ENCODE peak calls at places on chromosomes 16 and 17, in six cellular contexts. L, C, O, Q, B and M are unnamed samples.

GRCh38 chr16:64478258-64478906 is 643.5 kb downstream of the CDH11 start:
- DNase-seq in C (no peak), L (no peak), Q (no peak), B (no peak), O (no peak), M (no peak)

GRCh38 chr17:32279933-32280716 is 14.5 kb downstream of the RHBDL3 start:
- DNase-seq in C (no peak), L (peak; percentile 69), B (no peak), Q (peak; percentile 51), O (no peak), M (no peak)

GRCh38 chr16:72172105-72173034 is at the start of gene PMFBP1:
- DNase-seq in C (no peak), O (no peak), B (no peak), Q (no peak), L (no peak), M (no peak)

GRCh38 chr17:38605852-38606645 is at the start of gene SRCIN1:
- DNase-seq in C (peak; percentile 67), B (peak; percentile 58), O (peak; percentile 71), Q (peak; percentile 84), L (peak; percentile 71), M (peak; percentile 72)

GRCh38 chr16:53598513-53599266 is 95.7 kb upstream of the AKTIP start:
- DNase-seq in B (no peak), C (no peak), O (no peak), L (no peak), Q (no peak), M (no peak)

GRCh38 chr16:82761858-82762257 is 135.1 kb downstream of the CDH13 start:
- DNase-seq in B (no peak), L (peak; percentile 57), C (no peak), Q (no peak), O (no peak), M (no peak)

GRCh38 chr16:83318390-83318789 is 489.4 kb upstream of the HSBP1 start:
- DNase-seq in O (no peak), Q (no peak), C (no peak), B (no peak), L (no peak), M (no peak)

GRCh38 chr17:49486012-49486641 is 9.0 kb upstream of the NGFR start:
- DNase-seq in O (no peak), B (no peak), L (no peak), C (no peak), Q (no peak), M (no peak)

GRCh38 chr17:78408476-78409020 is 30.1 kb downstream of the PGS1 start:
- DNase-seq in B (no peak), C (no peak), L (no peak), Q (peak; percentile 47), O (no peak), M (no peak)

GRCh38 chr16:25493136-25493811 is 198.5 kb upstream of the HS3ST4 start:
- DNase-seq in O (no peak), B (no peak), C (no peak), Q (no peak), L (no peak), M (no peak)

GRCh38 chr17:77830816-77831490 is 127.5 kb upstream of the TNRC6C start:
- DNase-seq in L (no peak), Q (no peak), B (no peak), C (no peak), O (no peak), M (no peak)

GRCh38 chr16:30893744-30894539 is at the start of gene BCL7C:
- DNase-seq in B (peak; percentile 75), O (peak; percentile 81), Q (peak; percentile 79), L (peak; percentile 70), C (peak; percentile 85), M (peak; percentile 87)

GRCh38 chr17:71527311-71527710 is 593.5 kb upstream of the SOX9 start:
- DNase-seq in L (no peak), Q (no peak), C (no peak), O (no peak), B (no peak), M (no peak)

GRCh38 chr17:412211-413015 is 59.8 kb upstream of the RPH3AL start:
- DNase-seq in O (peak; percentile 69), B (peak; percentile 62), C (peak; percentile 45), Q (peak; percentile 38), L (peak; percentile 26), M (no peak)

GRCh38 chr16:18931756-18932155 is 5.5 kb upstream of the SMG1 start:
- DNase-seq in Q (no peak), B (no peak), O (no peak), L (no peak), C (no peak), M (no peak)

GRCh38 chr17:14792751-14793150 is 472.4 kb downstream of the PMP22 start:
- DNase-seq in B (no peak), O (no peak), C (no peak), Q (no peak), L (no peak), M (no peak)